ENCODE peak calls at places on chromosomes 4 and X, in four cellular contexts. V is psoas muscle, Z is astrocyte of the spinal cord, J is fibroblast of mammary gland. C is an unnamed sample.

GRCh38 chr4:76634239-76634638 is 199.2 kb downstream of the SHROOM3 start:
- DNase-seq in V (no peak), Z (no peak), J (peak; percentile 59), C (peak; percentile 60)

GRCh38 chrX:122579521-122579920 is 604.6 kb upstream of the GRIA3 start:
- DNase-seq in V (no peak), Z (peak; percentile 39), J (peak; percentile 63), C (no peak)

GRCh38 chrX:119398974-119399771 is at the start of gene SLC25A43:
- DNase-seq in V (peak; percentile 51), Z (no peak), J (peak; percentile 20), C (peak; percentile 22)

GRCh38 chrX:25296850-25297249 is 281.1 kb upstream of the ARX start:
- DNase-seq in V (no peak), Z (no peak), J (no peak), C (no peak)

GRCh38 chrX:23822397-23822796 is 39.4 kb downstream of the SAT1 start:
- DNase-seq in V (no peak), Z (peak; percentile 38), J (peak; percentile 15), C (no peak)

GRCh38 chr4:71231753-71232420 is 106.9 kb upstream of the SLC4A4 start:
- DNase-seq in V (no peak), Z (no peak), J (no peak), C (no peak)

GRCh38 chr4:157246959-157247358 is 26.4 kb downstream of the GRIA2 start:
- DNase-seq in V (no peak), Z (no peak), J (no peak), C (no peak)

GRCh38 chr4:86218721-86219481 is 141.0 kb downstream of the MAPK10 start:
- DNase-seq in V (no peak), Z (peak; percentile 45), J (peak; percentile 77), C (peak; percentile 88)

GRCh38 chr4:54213812-54214211 is 15.3 kb upstream of the PDGFRA start:
- DNase-seq in V (no peak), Z (no peak), J (peak; percentile 58), C (peak; percentile 74)

GRCh38 chr4:103904126-103904525 is 184.3 kb upstream of the TACR3 start:
- DNase-seq in V (no peak), Z (peak; percentile 16), J (peak; percentile 86), C (no peak)

GRCh38 chr4:117324851-117325491 is 239.6 kb upstream of the TRAM1L1 start:
- DNase-seq in V (no peak), Z (peak; percentile 97), J (peak; percentile 25), C (peak; percentile 12)

GRCh38 chrX:108167211-108167872 is 75.8 kb downstream of the ATG4A start:
- DNase-seq in V (no peak), Z (peak; percentile 57), J (peak; percentile 72), C (peak; percentile 67)

GRCh38 chr4:32462944-32463343 is 1742.8 kb downstream of the PCDH7 start:
- DNase-seq in V (no peak), Z (peak; percentile 5), J (peak; percentile 38), C (peak; percentile 55)

GRCh38 chr4:110799171-110799570 is 176.3 kb upstream of the PITX2 start:
- DNase-seq in V (no peak), Z (no peak), J (no peak), C (no peak)

GRCh38 chr4:114606240-114606639 is 7.6 kb downstream of the UGT8 start:
- DNase-seq in V (no peak), Z (no peak), J (no peak), C (no peak)

GRCh38 chrX:48711929-48712505 is 15.5 kb downstream of the SUV39H1 start:
- DNase-seq in V (no peak), Z (no peak), J (no peak), C (no peak)

GRCh38 chr4:24519649-24520048 is 64.7 kb downstream of the DHX15 start:
- DNase-seq in V (no peak), Z (peak; percentile 29), J (no peak), C (peak; percentile 64)

GRCh38 chrX:78997870-78998558 is 52.8 kb downstream of the P2RY10 start:
- DNase-seq in V (no peak), Z (no peak), J (no peak), C (no peak)

DNA sequence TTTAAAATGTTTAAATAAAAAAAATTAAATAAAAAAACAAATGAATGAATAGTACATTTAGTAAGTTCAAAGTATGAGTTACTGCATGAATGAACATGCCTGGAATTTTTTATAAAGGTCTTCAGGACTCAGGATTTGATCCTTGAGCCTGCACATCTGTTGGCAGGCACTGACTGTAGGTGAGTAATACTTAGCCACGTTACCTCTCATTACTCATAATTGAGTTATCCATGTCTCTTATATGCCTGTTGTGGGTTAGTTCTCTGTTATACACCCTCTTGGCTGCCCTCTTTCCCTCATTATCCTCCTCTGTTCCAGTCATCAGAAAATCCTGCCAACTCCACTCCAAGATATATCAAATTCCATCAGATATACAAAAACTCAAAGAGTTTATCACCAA is 276.0 kb downstream of the FBXW7 start:
- DNase-seq in V (no peak), Z (peak; percentile 49), J (peak; percentile 87), C (peak; percentile 20)
- TF ChIP-seq CTCF in V (no peak), Z (no peak), J (no peak), C (no peak)

GRCh38 chrX:153245288-153245731 is 66.2 kb downstream of the MAGEA1 start:
- DNase-seq in V (no peak), Z (peak; percentile 12), J (no peak), C (no peak)
- H3K4me3 ChIP-seq in V (peak overlapping the region; percentile 2), Z (no peak overlapping the region), J (no peak overlapping the region), C (no peak overlapping the region)

GRCh38 chr4:87649980-87650379 is at the start of gene DMP1:
- DNase-seq in V (no peak), Z (no peak), J (no peak), C (no peak)

DNA sequence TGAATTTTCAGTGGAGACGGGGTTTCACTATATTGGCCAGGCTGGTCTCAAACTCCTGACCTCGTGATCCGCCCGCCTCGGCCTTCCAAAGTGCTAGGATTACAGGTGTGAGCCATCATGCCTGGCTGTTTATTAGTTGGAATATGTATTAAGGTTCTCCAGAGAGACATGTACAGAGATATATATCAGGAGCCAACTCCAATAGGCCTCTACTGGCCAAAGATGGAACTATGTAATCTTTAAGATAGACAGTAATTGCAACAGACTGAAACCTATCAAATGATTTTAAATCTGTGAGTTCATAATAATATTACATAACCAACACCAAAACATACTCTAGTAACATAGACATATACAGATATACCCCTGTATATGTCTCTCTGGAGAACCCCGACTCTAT is 5.8 kb upstream of the DMP1 start:
- DNase-seq in V (no peak), Z (no peak), J (no peak), C (no peak)
- TF ChIP-seq CTCF in V (no peak), Z (peak; percentile 9), J (peak; percentile 20), C (no peak)

DNA sequence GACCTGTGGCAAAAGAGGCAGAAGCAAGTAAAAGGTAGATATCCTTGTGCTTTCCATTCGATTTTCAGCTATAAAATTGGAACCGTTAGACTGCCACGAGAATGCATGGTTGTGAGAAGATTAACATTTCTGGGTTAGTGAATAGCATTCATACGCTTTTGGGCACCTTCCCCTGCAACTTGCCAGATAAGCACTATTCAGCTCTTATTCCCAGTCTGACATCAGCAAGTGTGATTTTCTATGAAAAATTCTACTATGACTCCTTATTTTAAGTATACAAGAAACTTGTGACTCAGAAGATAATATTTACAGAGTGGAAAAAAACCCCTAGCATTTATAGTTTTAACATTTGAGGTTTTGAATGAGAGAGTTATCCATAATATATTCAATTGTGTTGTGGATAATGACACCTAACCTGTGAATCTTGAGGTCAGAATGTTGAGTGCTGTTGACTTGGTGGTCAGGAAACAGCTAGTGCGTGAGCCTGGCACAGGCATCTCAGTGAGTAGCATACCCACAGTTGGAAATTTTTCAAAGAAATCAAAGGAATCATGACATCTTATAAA is 3.9 kb downstream of the FGB start:
- DNase-seq in V (no peak), Z (peak; percentile 15), J (no peak), C (no peak)
- H3K4me3 ChIP-seq in V (no peak overlapping the region), Z (no peak overlapping the region), J (no peak overlapping the region), C (no peak overlapping the region)

GRCh38 chrX:20861113-20861512 is 513.1 kb upstream of the CNKSR2 start:
- DNase-seq in V (no peak), Z (no peak), J (no peak), C (no peak)
- TF ChIP-seq CTCF in V (no peak), Z (no peak), J (no peak), C (no peak)

DNA sequence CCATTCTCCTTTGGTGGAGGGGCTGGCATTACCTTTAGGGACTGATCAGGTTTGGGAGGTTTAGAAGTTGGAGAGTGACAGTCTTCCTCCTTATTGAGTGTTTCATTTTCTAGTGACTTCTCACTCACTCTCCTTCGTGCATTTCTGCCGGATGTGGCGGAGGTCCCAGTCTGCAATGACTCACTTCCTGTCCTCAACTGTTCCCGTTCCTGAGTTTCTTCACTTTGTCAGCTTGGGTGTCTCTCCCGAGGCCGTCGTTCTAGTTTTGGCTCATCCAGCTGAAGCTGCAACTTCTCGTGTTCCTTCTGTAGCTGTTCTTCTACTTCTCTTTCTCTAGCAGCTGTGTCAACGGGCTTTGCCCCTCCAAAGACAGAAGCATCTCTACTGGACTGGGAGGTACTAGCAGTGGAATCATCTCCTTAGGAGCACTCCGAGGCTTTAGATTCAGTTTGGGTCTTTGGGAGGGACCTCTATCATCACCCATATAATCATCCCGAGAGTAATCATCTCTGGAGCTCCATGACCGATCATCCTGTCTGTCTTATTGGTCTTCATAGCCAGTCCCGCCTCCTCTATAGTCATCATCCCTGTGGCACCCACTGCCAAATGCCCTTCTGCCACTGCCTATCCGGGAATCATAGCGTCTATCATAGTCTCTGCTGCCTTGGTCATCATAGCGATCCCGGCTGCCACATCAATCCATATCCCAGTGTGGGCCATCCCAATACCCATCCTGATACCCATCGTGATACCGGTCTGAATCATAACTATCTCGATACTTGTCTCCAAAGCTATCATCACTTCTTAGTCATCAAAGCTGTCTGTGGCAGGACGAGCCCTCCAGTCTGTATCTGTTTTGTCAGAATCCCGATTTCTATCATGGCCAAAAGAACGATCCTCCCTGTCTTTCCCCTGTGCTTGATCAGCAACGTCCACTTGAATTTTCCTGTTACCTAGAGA is 35.3 kb upstream of the VSIG4 start:
- DNase-seq in V (peak; percentile 46), Z (no peak), J (peak; percentile 8), C (peak; percentile 16)
- H3K4me3 ChIP-seq in V (no peak overlapping the region), Z (no peak overlapping the region), J (no peak overlapping the region), C (no peak overlapping the region)

GRCh38 chr4:7705062-7705461 is 234.6 kb downstream of the AFAP1 start:
- DNase-seq in V (peak; percentile 39), Z (no peak), J (peak; percentile 21), C (no peak)
- TF ChIP-seq CTCF in V (no peak), Z (no peak), J (no peak), C (no peak)

DNA sequence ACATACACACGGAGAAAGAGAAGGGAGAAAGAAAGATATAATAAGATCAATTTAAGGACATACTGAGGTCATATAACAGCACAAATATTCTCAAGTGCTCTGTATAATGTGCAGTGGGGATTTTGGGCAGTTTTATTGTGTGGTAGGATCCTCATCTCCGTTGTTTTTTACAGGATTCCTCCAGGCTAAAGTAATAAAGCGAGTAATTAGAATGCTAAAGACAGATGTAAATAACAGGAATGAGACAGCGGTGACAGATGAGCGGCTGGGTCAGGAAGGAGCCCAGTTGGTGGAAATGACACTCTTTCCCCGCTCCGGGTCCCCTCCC is 15.9 kb downstream of the POU4F2 start:
- DNase-seq in V (no peak), Z (no peak), J (no peak), C (no peak)
- H3K4me3 ChIP-seq in V (peak overlapping the region; percentile 65), Z (peak overlapping the region; percentile 34), J (peak overlapping the region; percentile 24), C (peak overlapping the region; percentile 47)

C was measured in fibroblast of pulmonary artery.